ENCODE peak calls at places on chromosomes 1 and 21, in eight cellular contexts. X, I, R, L, H, E, J and Y are unnamed samples.

GRCh38 chr1:234965128-234965527 is 163.5 kb downstream of the TOMM20 start:
- DNase-seq in I (no peak), J (peak), L (no peak), R (no peak), E (no peak), X (no peak), H (no peak), Y (no peak)

GRCh38 chr1:56688522-56689026 is 43.5 kb downstream of the PRKAA2 start:
- DNase-seq in X (no peak), E (peak), L (peak), H (no peak), I (no peak), R (peak), J (no peak), Y (no peak)

GRCh38 chr1:202835548-202836072 is 24.9 kb downstream of the PCAT6 start:
- DNase-seq in X (no peak), L (no peak), J (peak), H (no peak), R (no peak), E (no peak), I (no peak), Y (no peak)

GRCh38 chr1:5253036-5253435 is 598.6 kb downstream of the AJAP1 start:
- DNase-seq in H (no peak), J (no peak), L (no peak), X (no peak), R (no peak), E (no peak), I (no peak), Y (peak)

GRCh38 chr1:185960377-185961151 is 226.4 kb downstream of the HMCN1 start:
- DNase-seq in R (no peak), I (no peak), L (no peak), E (peak), X (peak), H (no peak), J (no peak), Y (no peak)

GRCh38 chr1:40141878-40142535 is 19.2 kb upstream of the RLF start:
- DNase-seq in I (no peak), X (no peak), L (peak), J (no peak), E (no peak), H (no peak), R (peak), Y (no peak)

GRCh38 chr1:41935226-41935625 is 16.5 kb upstream of the HIVEP3 start:
- DNase-seq in X (no peak), I (no peak), L (no peak), E (peak), R (no peak), H (no peak), J (no peak), Y (no peak)

GRCh38 chr1:246219508-246220030 is 287.5 kb downstream of the SMYD3 start:
- DNase-seq in I (no peak), X (no peak), L (no peak), H (no peak), R (no peak), E (no peak), J (no peak), Y (no peak)

GRCh38 chr1:45622891-45623394 is 911 bp downstream of the CCDC17 start:
- DNase-seq in R (no peak), E (no peak), L (no peak), H (no peak), X (peak), J (no peak), I (no peak), Y (no peak)

GRCh38 chr1:54249798-54250497 is 50.0 kb downstream of the MRPL37 start:
- DNase-seq in I (no peak), L (peak), R (peak), H (no peak), J (no peak), X (no peak), E (peak), Y (no peak)

GRCh38 chr1:67716800-67717199 is 31.8 kb downstream of the GADD45A start:
- DNase-seq in J (no peak), I (no peak), X (no peak), R (no peak), H (no peak), L (no peak), E (peak), Y (no peak)

GRCh38 chr1:59393211-59394180 is 96.6 kb downstream of the FGGY start:
- DNase-seq in L (no peak), X (peak), I (no peak), E (peak), R (no peak), J (no peak), H (no peak), Y (no peak)

GRCh38 chr21:35399706-35400105 is 350.6 kb upstream of the RUNX1 start:
- DNase-seq in E (no peak), X (no peak), R (no peak), I (no peak), L (no peak), J (no peak), H (no peak), Y (no peak)

GRCh38 chr1:8510041-8510823 is 192.3 kb downstream of the SLC45A1 start:
- DNase-seq in I (no peak), H (no peak), J (no peak), X (no peak), R (no peak), L (no peak), E (peak), Y (no peak)

GRCh38 chr1:244349103-244349531 is 102.6 kb downstream of the ADSS2 start:
- DNase-seq in L (no peak), H (no peak), I (no peak), E (peak), X (no peak), R (peak), J (no peak), Y (no peak)

GRCh38 chr1:87463917-87464565 is 135.4 kb downstream of the LMO4 start:
- DNase-seq in I (no peak), L (no peak), H (no peak), X (no peak), E (no peak), J (no peak), R (no peak), Y (no peak)

GRCh38 chr1:15919316-15919715 is 56.6 kb downstream of the ZBTB17 start:
- DNase-seq in L (peak), H (no peak), R (peak), I (peak), E (peak), X (no peak), J (no peak), Y (no peak)

GRCh38 chr1:226209307-226210059 is 14.0 kb upstream of the MIXL1 start:
- DNase-seq in H (no peak), J (no peak), E (no peak), L (no peak), X (no peak), I (no peak), R (no peak), Y (no peak)

GRCh38 chr1:232904566-232904965 is 45.8 kb upstream of the NTPCR start:
- DNase-seq in X (no peak), L (no peak), H (no peak), R (no peak), E (peak), I (no peak), J (peak), Y (no peak)

GRCh38 chr1:65412256-65412983 is 8.0 kb upstream of the LEPR start:
- DNase-seq in R (no peak), L (no peak), X (no peak), I (no peak), H (no peak), J (no peak), E (no peak), Y (no peak)

GRCh38 chr1:3663999-3664699 is 11.8 kb downstream of the TP73 start:
- DNase-seq in H (no peak), E (no peak), I (no peak), R (no peak), X (no peak), L (no peak), J (no peak), Y (no peak)

GRCh38 chr1:210123924-210124589 is 108.5 kb upstream of the SERTAD4 start:
- DNase-seq in H (no peak), J (no peak), X (no peak), E (peak), I (no peak), R (no peak), L (no peak), Y (no peak)

GRCh38 chr21:35198004-35198403 is 148.9 kb upstream of the RUNX1 start:
- DNase-seq in H (no peak), I (no peak), X (no peak), E (peak), L (peak), J (no peak), R (peak), Y (no peak)

GRCh38 chr1:89555550-89555949 is 30.9 kb downstream of the LRRC8B start:
- DNase-seq in J (no peak), I (no peak), R (no peak), H (no peak), E (no peak), L (no peak), X (no peak), Y (no peak)

GRCh38 chr1:21251773-21252471 is 38.3 kb downstream of the ECE1 start:
- DNase-seq in I (no peak), X (no peak), L (peak), R (peak), H (no peak), J (no peak), E (peak), Y (no peak)

GRCh38 chr1:15459771-15460719 is 3.5 kb downstream of the CELA2A start:
- DNase-seq in R (no peak), I (no peak), X (no peak), L (no peak), J (no peak), E (no peak), H (no peak), Y (no peak)

GRCh38 chr1:21124846-21125245 is 51.9 kb downstream of the EIF4G3 start:
- DNase-seq in L (no peak), E (peak), H (no peak), I (no peak), J (no peak), X (no peak), R (no peak), Y (no peak)

DNA sequence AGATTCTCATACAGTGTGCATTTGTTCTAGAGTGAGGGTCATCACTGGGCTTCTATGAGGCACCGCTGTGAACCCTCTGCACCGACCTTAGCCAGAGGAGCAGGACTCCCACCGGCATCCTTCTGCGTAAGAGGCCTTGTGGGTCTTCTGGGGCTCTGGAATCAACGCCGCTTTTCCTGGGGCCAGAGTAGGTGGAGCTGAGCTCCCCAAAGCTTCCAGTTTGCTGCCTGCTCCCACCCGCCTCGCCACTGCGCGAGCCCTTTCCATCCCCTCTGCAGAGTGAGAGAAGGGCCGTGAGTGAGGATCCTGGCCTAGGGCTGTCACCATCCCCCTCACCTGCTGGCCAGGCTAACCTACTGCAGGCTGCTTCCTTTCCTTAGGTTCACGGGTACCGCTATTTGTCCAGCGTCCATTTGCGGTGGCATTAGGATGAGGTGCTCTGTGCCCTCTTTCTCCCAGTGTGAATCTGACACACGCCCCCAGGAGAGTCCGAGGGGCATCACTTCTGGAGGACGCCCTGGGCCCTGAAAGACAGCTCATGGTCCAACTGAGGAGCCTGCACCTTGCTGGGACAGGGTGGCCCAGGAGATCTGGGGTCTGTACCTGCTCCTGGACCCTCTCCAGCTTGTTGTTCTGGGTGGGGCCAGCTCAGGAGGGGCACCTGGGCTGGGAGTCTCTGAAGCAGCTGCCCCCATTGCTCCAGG is 36.2 kb downstream of the UMODL1 start:
- DNase-seq in J (no peak), X (no peak), E (no peak), H (no peak), I (no peak), L (no peak), R (no peak), Y (no peak)
- TF ChIP-seq CTCF in J (no peak), X (no peak), E (no peak), H (no peak), I (no peak), L (no peak), R (no peak), Y (no peak)

DNA sequence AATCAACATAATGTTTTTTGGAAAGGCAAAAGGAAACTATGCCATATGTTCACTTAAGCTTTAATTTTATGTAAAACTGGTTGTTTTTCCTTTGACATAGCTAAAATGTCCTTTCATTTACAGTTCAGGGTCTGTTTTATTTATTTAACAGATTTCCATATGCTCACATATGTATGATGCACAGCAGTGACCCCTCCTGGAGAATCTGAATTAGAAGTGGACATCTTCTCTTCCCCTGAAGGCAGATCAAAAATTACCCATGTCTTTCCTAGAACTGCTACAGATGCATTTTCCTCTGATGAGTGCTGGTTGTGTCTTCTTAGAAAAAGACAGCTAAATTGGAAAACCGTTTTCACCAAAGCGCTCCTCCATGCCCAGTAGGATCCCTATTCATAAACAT is 143.6 kb upstream of the USH2A start:
- DNase-seq in L (no peak), X (no peak), I (no peak), J (no peak), H (no peak), E (peak), R (peak), Y (no peak)
- TF ChIP-seq CTCF in L (peak), X (no peak), I (no peak), J (no peak), H (no peak), E (peak), R (no peak), Y (peak)

DNA sequence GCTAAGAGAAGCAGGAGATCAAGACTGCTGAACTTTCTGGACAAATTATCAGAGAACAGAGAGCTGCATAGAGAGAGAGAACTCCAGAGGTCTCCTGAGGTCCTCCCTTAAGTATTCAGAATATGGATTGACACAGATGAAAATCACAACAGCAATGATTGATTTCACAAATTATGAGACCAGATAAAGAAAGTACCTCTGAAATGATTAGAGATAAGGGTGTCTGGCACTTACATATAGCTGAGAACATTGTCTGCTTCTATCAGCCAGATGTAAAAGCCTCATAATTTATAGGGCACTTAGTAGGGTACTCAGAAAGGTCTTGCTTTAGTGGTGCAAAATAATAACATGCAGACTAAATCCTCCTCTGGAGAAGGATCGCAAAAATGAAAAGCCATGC is 1301.8 kb downstream of the BRINP3 start:
- DNase-seq in J (no peak), X (no peak), I (no peak), H (no peak), R (no peak), L (no peak), E (no peak), Y (no peak)
- TF ChIP-seq CTCF in J (no peak), X (no peak), I (no peak), H (no peak), R (no peak), L (no peak), E (no peak), Y (no peak)

DNA sequence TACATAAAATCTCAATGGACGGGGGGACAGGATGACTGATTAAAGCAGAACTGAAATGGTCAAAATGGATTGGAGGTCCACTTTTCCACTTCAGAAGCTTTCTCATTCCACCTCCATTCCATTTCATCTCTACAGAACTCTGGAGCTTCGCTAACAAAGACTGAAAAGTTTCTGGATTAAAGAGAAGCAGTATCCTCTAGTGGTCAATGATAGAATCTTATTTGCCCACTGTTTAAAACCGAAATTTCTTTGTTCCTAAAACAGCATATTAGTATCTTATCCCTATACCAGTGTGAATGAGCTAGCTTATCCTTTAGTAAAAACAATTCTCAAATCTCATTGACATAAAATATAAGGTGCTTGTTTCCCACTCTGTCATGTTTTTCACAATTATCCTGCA is 890.6 kb downstream of the KCNT2 start:
- DNase-seq in H (no peak), X (no peak), R (no peak), E (peak), J (no peak), L (no peak), I (no peak), Y (no peak)
- TF ChIP-seq CTCF in H (no peak), X (no peak), R (no peak), E (peak), J (no peak), L (peak), I (no peak), Y (peak)

GRCh38 chr21:46326110-46326703 is 2.3 kb downstream of the PCNT start:
- DNase-seq in H (no peak), E (no peak), I (no peak), J (no peak), X (no peak), R (no peak), L (peak), Y (no peak)

GRCh38 chr21:46323227-46323709 is 402 bp downstream of the C21orf58 start:
- DNase-seq in J (no peak), R (no peak), X (no peak), L (no peak), H (no peak), E (no peak), I (no peak), Y (no peak)

GRCh38 chr21:46323710-46324389 is at the start of the genes C21orf58 and PCNT:
- DNase-seq in R (peak), E (peak), J (peak), I (peak), L (peak), X (peak), H (peak), Y (peak)

GRCh38 chr21:46324390-46325072 is 575 bp downstream of the PCNT start:
- DNase-seq in E (peak), L (peak), X (peak), I (peak), H (peak), R (peak), J (peak), Y (peak)

DNA sequence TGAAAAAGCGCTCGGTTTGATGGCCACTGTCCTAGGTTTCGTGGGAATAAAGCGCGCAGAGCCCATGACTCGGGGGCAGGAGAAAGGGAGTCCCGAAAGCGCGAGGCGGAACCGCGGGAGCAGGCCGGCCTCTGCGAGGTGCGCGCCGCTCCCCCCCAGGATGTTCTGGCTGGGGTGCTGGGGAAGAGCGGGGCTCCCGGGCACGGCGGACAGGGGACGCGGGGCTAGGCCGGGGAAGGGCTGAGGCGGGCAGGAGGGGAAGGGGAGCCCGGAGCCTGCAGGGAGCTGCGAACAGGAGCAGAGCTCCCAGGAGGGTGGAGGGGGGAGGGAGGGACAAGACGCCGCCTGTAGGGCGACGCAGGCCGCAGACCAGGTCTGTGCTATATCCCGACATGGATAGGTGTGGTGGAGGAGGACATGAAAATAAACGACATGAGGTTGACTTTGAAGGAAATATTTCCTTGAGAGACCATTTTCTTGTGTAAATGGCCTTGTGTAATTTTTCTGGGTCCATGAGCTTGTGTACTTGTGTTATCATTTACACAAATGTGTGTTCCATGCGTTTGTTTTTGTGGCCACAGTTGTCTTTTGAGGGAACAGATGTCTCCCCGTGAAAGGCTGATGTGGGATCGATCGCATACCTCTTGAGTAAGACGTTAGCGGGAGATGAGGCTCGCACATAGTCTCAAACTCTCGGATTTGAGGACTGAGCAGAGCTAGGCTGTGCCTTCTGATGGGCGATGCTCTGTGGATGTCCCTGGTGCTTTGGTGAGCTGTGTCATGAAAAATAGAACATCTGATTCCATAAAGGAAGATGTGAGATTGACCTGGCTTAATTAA is 1.3 kb downstream of the PCNT start:
- DNase-seq in I (peak), L (peak), H (no peak), J (peak), R (peak), X (peak), E (peak), Y (peak)
- TF ChIP-seq CTCF in I (no peak), L (no peak), H (no peak), J (no peak), R (no peak), X (peak), E (peak), Y (peak)